ENCODE peak calls at places on chromosome 20, in four cellular contexts. W is H1, Z is K562, L is GM12878. K is an unnamed sample.

GRCh38 chr20:51586005-51586440 is 43.5 kb upstream of the NFATC2 start:
- DNase-seq in L (no peak), W (no peak), Z (no peak), K (no peak)

GRCh38 chr20:37202267-37202943 is 23.1 kb upstream of the MROH8 start:
- DNase-seq in L (no peak), W (peak; percentile 10), Z (peak; percentile 58), K (no peak)

GRCh38 chr20:3752386-3752759 is 15.2 kb downstream of the ADISSP start:
- DNase-seq in W (no peak), Z (no peak), L (no peak), K (no peak)

GRCh38 chr20:32162367-32162766 is 45.2 kb downstream of the PLAGL2 start:
- DNase-seq in Z (no peak), L (no peak), W (no peak), K (no peak)

GRCh38 chr20:48791666-48792071 is 36.1 kb downstream of the PREX1 start:
- DNase-seq in W (no peak), L (no peak), Z (no peak), K (no peak)

GRCh38 chr20:4560667-4561066 is 161.0 kb upstream of the PRND start:
- DNase-seq in L (no peak), W (no peak), Z (no peak), K (no peak)

GRCh38 chr20:41467690-41468089 is 101.1 kb upstream of the EMILIN3 start:
- DNase-seq in W (no peak), Z (no peak), L (no peak), K (no peak)

GRCh38 chr20:20019123-20019522 is 2.0 kb downstream of the NAA20 start:
- DNase-seq in W (no peak), Z (no peak), L (no peak), K (no peak)

GRCh38 chr20:58984691-58985090 is 3.6 kb downstream of the NELFCD start:
- DNase-seq in L (no peak), Z (no peak), W (no peak), K (no peak)

GRCh38 chr20:8530022-8530421 is 398.0 kb downstream of the PLCB1 start:
- DNase-seq in L (no peak), Z (no peak), W (no peak), K (no peak)

GRCh38 chr20:36860811-36861624 is 14.9 kb upstream of the TLDC2 start:
- DNase-seq in L (no peak), W (no peak), Z (no peak), K (no peak)

GRCh38 chr20:34564810-34565209 is 6.3 kb downstream of the MAP1LC3A start:
- DNase-seq in W (no peak), Z (no peak), L (no peak), K (no peak)

GRCh38 chr20:35467339-35468224 is 12.2 kb downstream of the CEP250 start:
- DNase-seq in Z (no peak), W (no peak), L (no peak), K (no peak)

GRCh38 chr20:44714102-44714700 is 968 bp upstream of the CCN5 start:
- DNase-seq in Z (no peak), W (no peak), L (no peak), K (no peak)

GRCh38 chr20:330233-331149 is 5.1 kb downstream of the SOX12 start:
- DNase-seq in Z (peak; percentile 58), L (no peak), W (no peak), K (peak; percentile 68)

GRCh38 chr20:34369265-34369664 is 6.2 kb downstream of the ITCH start:
- DNase-seq in L (no peak), Z (no peak), W (no peak), K (no peak)

GRCh38 chr20:35648836-35649235 is 15.9 kb downstream of the CPNE1 start:
- DNase-seq in Z (no peak), L (no peak), W (no peak), K (no peak)

GRCh38 chr20:64189530-64189966 is 25.3 kb downstream of the MYT1 start:
- DNase-seq in W (no peak), L (no peak), Z (no peak), K (no peak)

GRCh38 chr20:64156136-64156885 is 7.9 kb upstream of the MYT1 start:
- DNase-seq in Z (no peak), L (no peak), W (no peak), K (no peak)

DNA sequence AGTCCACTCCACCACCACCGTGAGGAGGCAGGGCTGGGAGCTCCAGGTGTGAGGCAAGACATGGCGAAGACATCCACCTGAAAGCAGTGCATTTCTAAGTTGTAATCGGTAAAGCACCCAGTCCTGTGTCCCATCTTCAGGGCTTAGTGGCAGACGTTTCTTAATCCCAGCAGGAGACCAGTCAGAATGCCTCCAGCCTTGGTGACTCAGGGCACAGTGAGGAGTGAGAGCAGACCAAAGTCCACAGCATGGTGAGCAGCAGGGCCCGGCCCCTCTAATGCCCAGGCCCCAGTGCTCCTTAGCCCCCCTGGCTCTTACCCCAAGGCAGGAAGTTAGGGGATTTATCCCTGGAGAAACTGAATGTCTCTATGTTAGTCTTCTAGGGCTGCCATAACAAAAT is 183.9 kb downstream of the SYNDIG1 start:
- DNase-seq in L (no peak), Z (no peak), W (no peak), K (no peak)
- TF ChIP-seq POLR2A in L (no peak), Z (no peak), W (no peak), K (no peak)

DNA sequence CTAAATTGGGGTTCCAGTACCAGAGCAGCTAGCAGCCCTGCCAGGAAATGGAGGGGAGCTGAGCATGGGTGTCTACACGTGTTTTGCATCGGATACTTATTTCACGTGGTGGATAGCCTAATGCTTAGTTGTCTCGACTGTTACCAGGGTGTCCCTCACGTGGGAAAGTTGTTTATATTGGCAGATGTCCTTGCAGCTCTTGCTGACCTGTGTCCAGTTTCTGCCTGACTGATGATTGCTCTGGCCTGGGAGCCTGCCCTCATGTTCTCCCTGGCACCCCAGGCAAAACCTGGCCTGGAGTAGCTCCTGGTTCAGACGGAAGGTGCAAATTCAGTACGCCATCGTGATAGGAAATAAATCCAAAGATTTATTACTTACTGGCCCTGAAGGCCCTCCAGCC is 11.8 kb upstream of the FERMT1 start:
- DNase-seq in L (no peak), Z (no peak), W (no peak), K (no peak)
- TF ChIP-seq TAF1 in L (no peak), Z (no peak), W (no peak), K (no peak)

DNA sequence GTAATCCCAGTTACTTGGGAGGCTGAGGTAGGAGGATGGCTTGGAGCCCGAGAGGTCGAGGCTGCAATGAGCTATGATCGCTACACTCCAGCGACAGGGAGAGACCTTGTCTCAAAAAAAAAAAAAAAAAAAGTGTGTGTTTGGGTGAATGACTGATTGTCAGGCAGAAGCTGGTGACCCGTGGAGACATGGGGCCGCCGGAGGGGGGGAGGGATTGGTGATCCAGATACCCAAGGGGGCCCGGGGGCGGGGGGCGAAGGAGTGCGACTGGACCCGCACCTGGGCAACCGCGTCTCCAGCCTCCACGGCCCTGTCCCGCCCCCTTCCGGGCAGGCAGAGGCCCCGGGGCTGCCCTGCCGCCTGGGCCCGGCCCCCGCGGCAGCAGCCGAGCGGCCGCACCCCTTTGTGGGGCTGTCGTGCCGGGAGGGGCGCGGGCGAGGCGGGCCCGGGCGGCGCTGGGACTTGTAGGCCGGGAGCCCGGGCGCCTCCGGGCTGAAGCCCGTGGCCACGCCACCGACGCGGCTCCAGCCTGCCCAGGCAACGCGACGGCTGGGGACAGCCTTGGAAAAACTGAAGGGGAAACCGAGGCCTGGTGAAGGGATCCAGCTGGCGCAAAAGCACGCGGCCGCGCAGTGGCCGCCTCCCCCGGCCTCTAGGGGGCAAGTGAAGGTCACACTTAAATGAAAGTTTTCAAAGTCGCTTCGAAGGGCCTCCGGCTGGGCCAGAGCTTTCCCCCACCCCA is 2.1 kb upstream of the RBM38 start:
- DNase-seq in L (no peak), Z (peak; percentile 90), W (no peak), K (peak; percentile 73)
- TF ChIP-seq POLR2A in L (peak; percentile 44), Z (no peak), W (no peak), K (no peak)

GRCh38 chr20:57772349-57772964 is 62.6 kb upstream of the PMEPA1 start:
- DNase-seq in Z (no peak), W (peak; percentile 53), L (no peak), K (no peak)
- TF ChIP-seq TAF1 in Z (no peak), W (no peak), L (no peak), K (no peak)

GRCh38 chr20:62897666-62898065 is 28.6 kb downstream of the DIDO1 start:
- DNase-seq in W (no peak), Z (no peak), L (no peak), K (no peak)
- TF ChIP-seq POLR2A in W (no peak), Z (no peak), L (peak; percentile 27), K (no peak)

K was measured in GM12892.